ENCODE peak calls at places on chromosomes 6 and 20, in nine cellular contexts. T is psoas muscle; I is fibroblast of lung; M is activated CD4-positive, alpha-beta T cell treated with anti-CD3 and anti-CD28 coated beads, Interleukin-2, amount 50 U/mL, for 1 hour; Z is kidney epithelial cell; G is AG09309; Q is mammary epithelial cell; J is AG10803; A is neural crest cell. C is an unnamed sample.

GRCh38 chr20:22383156-22383555 is 201.2 kb downstream of the FOXA2 start:
- DNase-seq in T (no peak), I (no peak), M (no peak), Z (peak; percentile 32), G (no peak), Q (no peak), J (peak; percentile 48), A (no peak), C (no peak)

GRCh38 chr6:50185006-50185405 is 135.3 kb upstream of the DEFB112 start:
- DNase-seq in T (no peak), I (peak; percentile 2), M (no peak), Z (no peak), G (no peak), Q (no peak), J (no peak), A (no peak), C (peak; percentile 15)

GRCh38 chr6:106194949-106195919 is 109.1 kb downstream of the PRDM1 start:
- DNase-seq in T (no peak), I (peak; percentile 74), M (no peak), Z (peak; percentile 51), G (peak; percentile 17), Q (peak; percentile 99), J (peak; percentile 56), A (no peak), C (no peak)

GRCh38 chr20:35171753-35172433 is at the start of gene PROCR:
- DNase-seq in T (peak; percentile 88), I (peak; percentile 87), M (no peak), Z (peak; percentile 93), G (peak; percentile 57), Q (peak; percentile 99), J (peak; percentile 87), A (no peak), C (peak; percentile 63)

GRCh38 chr6:157755752-157756411 is 67.2 kb upstream of the SNX9 start:
- DNase-seq in T (no peak), I (no peak), M (peak; percentile 39), Z (no peak), G (no peak), Q (no peak), J (no peak), A (no peak), C (no peak)

GRCh38 chr6:712805-713204 is 19.9 kb upstream of the EXOC2 start:
- DNase-seq in T (no peak), I (no peak), M (no peak), Z (no peak), G (no peak), Q (no peak), J (no peak), A (no peak), C (no peak)

GRCh38 chr6:150687508-150687907 is 87.8 kb downstream of the PLEKHG1 start:
- DNase-seq in T (peak; percentile 84), I (no peak), M (no peak), Z (no peak), G (no peak), Q (no peak), J (no peak), A (no peak), C (no peak)

GRCh38 chr6:141426400-141426980 is 706.2 kb upstream of the GJE1 start:
- DNase-seq in T (no peak), I (no peak), M (no peak), Z (no peak), G (peak; percentile 11), Q (no peak), J (peak; percentile 67), A (no peak), C (no peak)

GRCh38 chr6:39051399-39052122 is 3.0 kb downstream of the GLP1R start:
- DNase-seq in T (no peak), I (no peak), M (no peak), Z (no peak), G (no peak), Q (peak; percentile 68), J (peak; percentile 8), A (no peak), C (no peak)

GRCh38 chr6:134544737-134545136 is 226.8 kb upstream of the SGK1 start:
- DNase-seq in T (no peak), I (no peak), M (no peak), Z (no peak), G (no peak), Q (no peak), J (no peak), A (no peak), C (no peak)

GRCh38 chr20:57393321-57394086 is 2.3 kb downstream of the RBM38 start:
- DNase-seq in T (peak; percentile 43), I (no peak), M (no peak), Z (no peak), G (no peak), Q (no peak), J (no peak), A (no peak), C (no peak)

GRCh38 chr6:41371461-41371991 is 36.1 kb downstream of the NCR2 start:
- DNase-seq in T (peak; percentile 51), I (peak; percentile 40), M (no peak), Z (no peak), G (peak; percentile 5), Q (no peak), J (peak; percentile 55), A (peak; percentile 44), C (no peak)

GRCh38 chr6:70221025-70221714 is 81.7 kb downstream of the COL9A1 start:
- DNase-seq in T (no peak), I (peak; percentile 53), M (peak; percentile 1), Z (no peak), G (no peak), Q (no peak), J (peak; percentile 21), A (no peak), C (peak; percentile 8)

GRCh38 chr6:110629153-110629552 is 152.7 kb upstream of the SLC22A16 start:
- DNase-seq in T (no peak), I (no peak), M (no peak), Z (no peak), G (no peak), Q (no peak), J (no peak), A (no peak), C (no peak)

GRCh38 chr20:57282691-57283361 is 16.4 kb upstream of the BMP7 start:
- DNase-seq in T (no peak), I (no peak), M (no peak), Z (no peak), G (no peak), Q (no peak), J (no peak), A (peak; percentile 63), C (no peak)

GRCh38 chr6:91822581-91822980 is 1235.7 kb upstream of the MAP3K7 start:
- DNase-seq in T (no peak), I (peak; percentile 17), M (no peak), Z (no peak), G (no peak), Q (no peak), J (no peak), A (no peak), C (no peak)

GRCh38 chr6:153001767-153002612 is 519 bp downstream of the MTRF1L start:
- DNase-seq in T (no peak), I (no peak), M (no peak), Z (no peak), G (no peak), Q (no peak), J (peak; percentile 19), A (peak; percentile 10), C (no peak)

GRCh38 chr6:13717787-13718458 is 6.3 kb upstream of the RANBP9 start:
- DNase-seq in T (no peak), I (no peak), M (no peak), Z (no peak), G (no peak), Q (no peak), J (no peak), A (no peak), C (no peak)

GRCh38 chr6:168370310-168370991 is 50.9 kb upstream of the DACT2 start:
- DNase-seq in T (peak; percentile 85), I (no peak), M (peak; percentile 54), Z (no peak), G (no peak), Q (no peak), J (peak; percentile 15), A (peak; percentile 85), C (peak; percentile 56)

GRCh38 chr6:75437451-75438185 is 56.0 kb downstream of the FILIP1 start:
- DNase-seq in T (peak; percentile 36), I (peak; percentile 62), M (no peak), Z (peak; percentile 32), G (no peak), Q (peak; percentile 62), J (peak; percentile 72), A (no peak), C (no peak)

GRCh38 chr6:20845592-20845991 is 311.3 kb downstream of the CDKAL1 start:
- DNase-seq in T (no peak), I (no peak), M (no peak), Z (no peak), G (no peak), Q (no peak), J (no peak), A (no peak), C (no peak)

GRCh38 chr6:68638225-68638900 is 3.3 kb downstream of the ADGRB3 start:
- DNase-seq in T (no peak), I (peak; percentile 74), M (peak; percentile 7), Z (no peak), G (peak; percentile 4), Q (no peak), J (peak; percentile 33), A (peak; percentile 36), C (no peak)

GRCh38 chr20:59351148-59352040 is 51.0 kb downstream of the EDN3 start:
- DNase-seq in T (no peak), I (no peak), M (no peak), Z (no peak), G (no peak), Q (no peak), J (no peak), A (no peak), C (no peak)

GRCh38 chr6:88556663-88557062 is 390.5 kb upstream of the CNR1 start:
- DNase-seq in T (no peak), I (no peak), M (no peak), Z (no peak), G (no peak), Q (no peak), J (no peak), A (no peak), C (no peak)

GRCh38 chr20:62337558-62338293 is 29.4 kb downstream of the LAMA5 start:
- DNase-seq in T (no peak), I (no peak), M (no peak), Z (no peak), G (no peak), Q (no peak), J (no peak), A (no peak), C (no peak)

GRCh38 chr20:17910828-17911294 is 57.7 kb downstream of the SNX5 start:
- DNase-seq in T (peak; percentile 67), I (peak; percentile 88), M (no peak), Z (peak; percentile 63), G (peak; percentile 86), Q (no peak), J (peak; percentile 94), A (no peak), C (no peak)

GRCh38 chr20:23680151-23680550 is 8.7 kb downstream of the CST4 start:
- DNase-seq in T (no peak), I (no peak), M (no peak), Z (no peak), G (no peak), Q (no peak), J (no peak), A (no peak), C (no peak)

GRCh38 chr20:8299921-8300320 is 167.9 kb downstream of the PLCB1 start:
- DNase-seq in T (no peak), I (peak; percentile 4), M (no peak), Z (no peak), G (no peak), Q (no peak), J (no peak), A (no peak), C (no peak)

GRCh38 chr20:62052336-62052841 is 13.3 kb downstream of the TAF4 start:
- DNase-seq in T (no peak), I (no peak), M (no peak), Z (no peak), G (no peak), Q (no peak), J (no peak), A (no peak), C (no peak)

GRCh38 chr20:44074252-44075151 is 112.5 kb downstream of the JPH2 start:
- DNase-seq in T (no peak), I (peak; percentile 77), M (no peak), Z (peak; percentile 43), G (no peak), Q (peak; percentile 53), J (peak; percentile 50), A (no peak), C (no peak)

GRCh38 chr20:36391456-36391855 is 85.3 kb downstream of the DLGAP4 start:
- DNase-seq in T (no peak), I (no peak), M (no peak), Z (no peak), G (no peak), Q (no peak), J (no peak), A (no peak), C (peak; percentile 84)

C was measured in NT2/D1.